ENCODE peak calls at places on chromosome 16, in six cellular contexts. Z, S, W, F, V and U are unnamed samples.

GRCh38 chr16:72637306-72637705 is 410.6 kb downstream of the ZFHX3 start:
- DNase-seq in Z (no peak), S (no peak), W (peak; percentile 55), F (no peak), V (peak; percentile 79), U (peak; percentile 96)

GRCh38 chr16:9778879-9779278 is 403.3 kb downstream of the GRIN2A start:
- DNase-seq in Z (no peak), S (no peak), W (no peak), F (no peak), V (no peak), U (no peak)

GRCh38 chr16:87842209-87842869 is 27.0 kb downstream of the SLC7A5 start:
- DNase-seq in Z (no peak), S (no peak), W (no peak), F (peak; percentile 65), V (no peak), U (no peak)

GRCh38 chr16:84659656-84660300 is 11.5 kb downstream of the KLHL36 start:
- DNase-seq in Z (no peak), S (no peak), W (no peak), F (no peak), V (no peak), U (no peak)

GRCh38 chr16:55263271-55264250 is 60.4 kb upstream of the IRX6 start:
- DNase-seq in Z (no peak), S (no peak), W (no peak), F (no peak), V (no peak), U (no peak)

GRCh38 chr16:10835281-10835931 is 16.8 kb upstream of the TVP23A start:
- DNase-seq in Z (peak; percentile 56), S (no peak), W (no peak), F (no peak), V (no peak), U (no peak)

GRCh38 chr16:27109666-27110523 is 43.2 kb downstream of the C16orf82 start:
- DNase-seq in Z (peak; percentile 89), S (peak; percentile 77), W (peak; percentile 5), F (peak; percentile 80), V (peak; percentile 56), U (peak; percentile 27)

GRCh38 chr16:49524578-49525315 is 151.1 kb downstream of the C16orf78 start:
- DNase-seq in Z (no peak), S (no peak), W (no peak), F (no peak), V (no peak), U (no peak)

GRCh38 chr16:11957591-11958395 is 7.2 kb upstream of the TNFRSF17 start:
- DNase-seq in Z (no peak), S (no peak), W (no peak), F (peak; percentile 51), V (no peak), U (no peak)

GRCh38 chr16:3542601-3543373 is 34.4 kb downstream of the NLRC3 start:
- DNase-seq in Z (no peak), S (no peak), W (no peak), F (no peak), V (no peak), U (no peak)

GRCh38 chr16:10312784-10313724 is 72.8 kb upstream of the ATF7IP2 start:
- DNase-seq in Z (no peak), S (no peak), W (no peak), F (no peak), V (no peak), U (no peak)

GRCh38 chr16:28935924-28936783 is 4.4 kb downstream of the CD19 start:
- DNase-seq in Z (peak; percentile 91), S (peak; percentile 88), W (no peak), F (peak; percentile 82), V (peak; percentile 77), U (peak; percentile 79)

GRCh38 chr16:50265260-50265659 is 1.1 kb upstream of the ADCY7 start:
- DNase-seq in Z (no peak), S (no peak), W (no peak), F (peak; percentile 64), V (no peak), U (no peak)

GRCh38 chr16:23670137-23670776 is 8.4 kb upstream of the PLK1 start:
- DNase-seq in Z (peak; percentile 77), S (no peak), W (peak; percentile 72), F (no peak), V (peak; percentile 65), U (peak; percentile 83)

GRCh38 chr16:17359778-17360177 is 111.0 kb downstream of the XYLT1 start:
- DNase-seq in Z (no peak), S (no peak), W (no peak), F (no peak), V (no peak), U (peak; percentile 36)

GRCh38 chr16:19138601-19139000 is 24.8 kb downstream of the ITPRIPL2 start:
- DNase-seq in Z (no peak), S (peak; percentile 75), W (peak; percentile 74), F (peak; percentile 94), V (peak; percentile 82), U (peak; percentile 59)

GRCh38 chr16:57258910-57259475 is 13.9 kb downstream of the ARL2BP start:
- DNase-seq in Z (no peak), S (no peak), W (no peak), F (peak; percentile 24), V (no peak), U (no peak)

GRCh38 chr16:53912155-53912554 is 208.2 kb downstream of the FTO start:
- DNase-seq in Z (peak; percentile 13), S (no peak), W (no peak), F (no peak), V (no peak), U (peak; percentile 83)

GRCh38 chr16:27366687-27367462 is 35.1 kb upstream of the IL21R start:
- DNase-seq in Z (peak; percentile 45), S (no peak), W (no peak), F (peak; percentile 72), V (peak; percentile 26), U (no peak)